ENCODE peak calls at places on chromosomes 2 and 18, in four cellular contexts. I is hepatocyte, K is brain microvascular endothelial cell, X is lung. H is an unnamed sample.

GRCh38 chr18:2515408-2515807 is 55.9 kb downstream of the METTL4 start:
- DNase-seq in I (no peak), K (peak; percentile 78), X (no peak), H (peak; percentile 46)

GRCh38 chr18:74457743-74458465 is 796 bp upstream of the DIPK1C start:
- DNase-seq in I (no peak), K (no peak), X (no peak), H (no peak)

GRCh38 chr2:98383166-98383565 is 36.9 kb downstream of the CNGA3 start:
- DNase-seq in I (no peak), K (no peak), X (no peak), H (no peak)

GRCh38 chr18:48723016-48723415 is 184.2 kb downstream of the CTIF start:
- DNase-seq in I (no peak), K (no peak), X (no peak), H (no peak)

GRCh38 chr2:191677091-191677645 is 768 bp upstream of the NABP1 start:
- DNase-seq in I (peak; percentile 77), K (peak; percentile 91), X (peak; percentile 57), H (no peak)

GRCh38 chr2:152445791-152446201 is 110.8 kb downstream of the FMNL2 start:
- DNase-seq in I (no peak), K (peak; percentile 78), X (no peak), H (peak; percentile 92)

GRCh38 chr2:10909050-10909995 is 2.4 kb upstream of the KCNF1 start:
- DNase-seq in I (peak; percentile 50), K (no peak), X (no peak), H (no peak)

GRCh38 chr2:9768388-9768787 is 74.9 kb upstream of the TAF1B start:
- DNase-seq in I (peak; percentile 76), K (no peak), X (no peak), H (no peak)

GRCh38 chr18:63480476-63480875 is 3.7 kb downstream of the SERPINB5 start:
- DNase-seq in I (no peak), K (no peak), X (no peak), H (no peak)

GRCh38 chr18:52200891-52201663 is 138.9 kb upstream of the DCC start:
- DNase-seq in I (no peak), K (no peak), X (no peak), H (no peak)

GRCh38 chr18:52200406-52200805 is 139.6 kb upstream of the DCC start:
- DNase-seq in I (no peak), K (no peak), X (no peak), H (no peak)
- H3K4me3 ChIP-seq in I (no peak overlapping the region), K (no peak overlapping the region), X (no peak overlapping the region), H (no peak overlapping the region)

DNA sequence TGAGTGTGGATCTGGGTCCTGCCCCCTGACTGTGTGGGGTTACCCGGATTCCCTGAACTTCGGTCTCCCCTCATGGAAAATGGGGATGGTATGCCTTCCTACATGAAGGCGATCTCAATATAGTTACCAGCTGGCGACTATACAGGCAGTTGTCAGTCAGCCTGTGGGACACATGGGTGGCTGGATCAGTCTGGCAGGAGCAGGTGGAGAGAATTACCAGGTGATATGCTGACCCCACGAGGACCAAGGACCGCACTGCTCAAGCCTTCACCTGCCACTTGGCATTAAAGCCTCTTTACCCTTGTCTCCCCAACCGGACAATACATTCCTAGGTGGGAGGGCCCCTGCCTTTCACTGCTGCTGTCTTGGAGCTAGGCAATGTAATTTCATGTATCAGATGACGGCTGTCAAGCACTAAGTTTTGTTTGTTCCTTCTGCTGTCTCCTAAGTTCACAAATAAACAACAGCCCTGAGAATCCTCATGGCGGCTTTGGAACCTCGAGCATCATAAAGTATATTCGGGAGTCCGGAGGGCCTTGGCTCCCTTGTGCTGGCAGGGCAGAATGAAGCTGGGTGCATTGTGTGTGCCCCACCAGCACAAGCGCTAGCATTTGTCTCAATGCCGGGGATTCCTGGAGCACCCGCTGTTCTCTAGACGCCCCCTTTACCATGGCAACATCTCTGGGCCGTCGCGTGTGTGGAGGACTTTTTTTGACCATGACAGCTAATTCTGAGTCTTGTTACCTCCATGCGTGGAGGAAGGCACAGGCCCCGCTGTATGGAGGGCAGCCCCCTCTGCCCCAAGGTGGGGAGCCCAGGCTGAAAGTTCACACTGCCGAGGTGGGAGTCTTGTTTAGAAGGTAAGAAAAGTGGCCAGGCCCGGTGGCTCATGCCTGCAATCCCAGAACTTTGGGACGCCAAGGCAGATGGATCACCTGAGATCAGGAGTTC is 48.6 kb downstream of the PDCL3 start:
- DNase-seq in I (no peak), K (no peak), X (no peak), H (no peak)
- TF ChIP-seq CTCF in I (no peak), K (no peak), X (no peak), H (no peak)

DNA sequence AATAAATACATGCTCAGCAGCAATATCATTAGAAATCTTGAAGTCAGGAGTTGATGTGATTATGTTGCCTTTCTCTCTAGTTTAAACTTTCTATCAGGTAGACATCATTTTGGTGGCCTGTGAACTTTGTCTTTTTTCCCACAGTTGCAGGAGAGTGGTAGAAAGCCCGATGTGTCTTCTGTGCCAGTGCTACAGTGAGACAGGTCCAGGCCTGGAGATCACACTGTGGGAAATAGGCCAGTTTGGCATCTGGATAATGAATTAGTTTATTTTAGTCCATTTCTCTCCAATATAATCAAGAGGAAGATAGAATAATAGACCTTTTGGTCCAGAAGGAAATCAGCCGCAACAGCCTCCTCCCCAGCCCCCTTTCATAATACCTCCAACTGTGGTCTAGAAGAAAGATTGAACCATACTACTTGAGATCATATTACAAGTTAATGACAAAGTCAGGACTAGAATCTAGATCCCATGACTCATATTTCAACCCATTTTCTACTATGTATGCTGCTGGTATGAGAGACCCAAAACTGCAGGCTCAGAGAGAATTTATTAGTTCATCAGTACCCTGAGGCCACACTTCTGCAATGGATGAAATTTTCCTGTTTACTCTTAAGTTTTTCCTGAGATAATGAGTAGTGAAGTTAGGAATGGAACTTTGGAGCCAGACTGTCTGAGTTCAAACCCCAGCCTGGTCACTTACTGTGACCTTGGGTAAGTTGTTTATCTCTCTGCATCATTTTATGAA is 20.6 kb downstream of the KCMF1 start:
- DNase-seq in I (no peak), K (peak; percentile 35), X (no peak), H (no peak)
- H3K4me3 ChIP-seq in I (no peak overlapping the region), K (no peak overlapping the region), X (no peak overlapping the region), H (no peak overlapping the region)

GRCh38 chr2:55000335-55000734 is 49.9 kb downstream of the RTN4 start:
- DNase-seq in I (no peak), K (no peak), X (no peak), H (no peak)

GRCh38 chr2:54999182-54999581 is 51.1 kb downstream of the RTN4 start:
- DNase-seq in I (no peak), K (peak; percentile 51), X (no peak), H (no peak)

GRCh38 chr2:54995553-54995952 is 54.7 kb downstream of the RTN4 start:
- DNase-seq in I (no peak), K (no peak), X (no peak), H (no peak)

DNA sequence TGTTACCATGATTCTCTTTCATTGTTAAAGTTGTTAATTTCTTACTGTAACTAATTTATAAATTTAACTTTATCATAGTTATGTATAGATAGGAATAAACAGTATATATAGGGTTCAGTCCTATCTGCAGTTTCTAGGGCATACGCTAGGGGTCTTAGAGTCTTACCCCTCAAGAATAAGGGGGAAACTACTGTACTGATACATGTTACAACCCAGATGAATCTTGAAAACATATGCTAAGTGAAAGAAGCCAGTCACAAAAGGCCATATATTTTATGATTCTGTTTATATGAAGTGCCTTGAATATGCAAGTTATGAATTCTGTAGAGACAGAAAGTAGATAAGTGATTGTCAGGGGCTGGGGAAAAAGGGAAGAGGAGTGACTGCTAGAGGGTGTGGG is 52.4 kb downstream of the RTN4 start:
- DNase-seq in I (no peak), K (no peak), X (no peak), H (no peak)
- TF ChIP-seq CTCF in I (no peak), K (no peak), X (no peak), H (no peak)

GRCh38 chr2:121506621-121507020 is 24.1 kb upstream of the RNU4ATAC start:
- DNase-seq in I (no peak), K (no peak), X (no peak), H (no peak)
- H3K4me3 ChIP-seq in I (no peak overlapping the region), K (no peak overlapping the region), X (no peak overlapping the region), H (no peak overlapping the region)

DNA sequence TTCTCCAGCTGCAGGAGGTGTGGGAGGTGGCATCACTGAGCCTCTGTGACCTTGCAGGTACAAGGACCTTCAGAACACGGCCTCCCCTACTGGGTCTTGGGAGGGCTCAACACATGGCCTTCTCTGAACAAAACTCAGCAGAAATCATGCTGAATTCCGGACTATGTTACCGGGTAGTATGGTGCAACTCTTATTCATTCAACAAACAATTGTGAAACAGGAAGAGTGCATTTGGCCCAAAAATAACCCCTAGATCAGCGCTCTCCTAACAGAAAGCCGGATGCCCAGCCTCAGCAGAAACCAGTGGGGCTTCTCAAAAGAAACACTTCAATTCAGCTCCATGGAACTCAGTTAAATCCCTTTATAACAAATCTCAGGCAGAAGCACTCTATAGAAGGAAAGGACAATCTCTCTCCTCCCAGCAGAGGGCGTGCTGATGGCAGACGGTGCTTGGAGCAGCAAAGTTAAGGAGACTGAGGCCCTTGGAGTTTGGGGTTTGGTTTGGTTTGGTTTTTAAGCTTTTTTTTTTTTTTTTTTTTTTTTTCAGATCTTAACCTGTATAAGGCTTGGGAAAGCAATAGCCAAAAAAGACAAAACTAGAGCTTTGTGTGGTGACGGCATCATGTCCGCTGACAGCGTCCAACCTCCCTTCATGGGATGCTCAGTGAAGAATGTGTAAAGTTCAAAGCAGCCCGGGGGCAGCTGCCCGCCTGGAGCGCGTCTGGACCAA is 104.2 kb upstream of the SALL3 start:
- DNase-seq in I (peak; percentile 40), K (no peak), X (peak; percentile 29), H (no peak)
- TF ChIP-seq CTCF in I (peak; percentile 51), K (peak; percentile 32), X (peak; percentile 20), H (peak; percentile 53)

DNA sequence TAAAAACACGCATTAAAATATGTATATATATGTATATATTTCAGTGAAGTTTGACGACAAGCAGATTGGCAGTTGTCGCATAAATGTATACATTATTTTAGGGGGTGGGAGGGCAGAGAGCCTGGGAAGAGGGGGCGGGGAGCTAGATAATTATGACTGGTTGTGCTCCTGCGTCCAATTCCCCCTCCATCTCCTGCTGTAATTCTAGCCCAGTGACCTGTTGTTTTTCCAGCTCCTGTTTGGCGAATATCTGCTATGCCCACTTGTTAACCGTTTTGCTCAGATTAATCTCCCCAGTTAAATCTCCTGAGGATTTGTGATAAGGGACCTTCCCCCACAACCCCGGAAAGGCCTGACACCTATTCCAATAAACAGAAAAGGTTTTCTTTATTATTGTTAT is 684 bp downstream of the UNC80 start:
- DNase-seq in I (no peak), K (no peak), X (no peak), H (no peak)
- H3K4me3 ChIP-seq in I (no peak overlapping the region), K (peak overlapping the region; percentile 59), X (no peak overlapping the region), H (no peak overlapping the region)

GRCh38 chr2:137676348-137676747 is 287.9 kb upstream of the HNMT start:
- DNase-seq in I (no peak), K (no peak), X (no peak), H (no peak)

GRCh38 chr2:137675584-137676327 is 288.5 kb upstream of the HNMT start:
- DNase-seq in I (peak; percentile 13), K (no peak), X (peak; percentile 32), H (no peak)

GRCh38 chr2:137674991-137675390 is 289.3 kb upstream of the HNMT start:
- DNase-seq in I (no peak), K (no peak), X (no peak), H (no peak)

GRCh38 chr2:137672961-137673552 is 291.2 kb upstream of the HNMT start:
- DNase-seq in I (no peak), K (no peak), X (no peak), H (no peak)

GRCh38 chr2:137677466-137677865 is 286.8 kb upstream of the HNMT start:
- DNase-seq in I (no peak), K (no peak), X (no peak), H (no peak)
- TF ChIP-seq CTCF in I (peak; percentile 11), K (no peak), X (no peak), H (no peak)

H was measured in epithelial cell of proximal tubule.